ENCODE peak calls at places on chromosomes 2 and 18, in eight cellular contexts. One of them, this sample, is unnamed.
A peak's percentile ranks its signal among the peaks of the same experiment; 100 is the strongest.

GRCh38 chr2:223027442-223027841 is 24.5 kb upstream of the KCNE4 start:
- DNase-seq in NCI-H774: no peak
- DNase-seq in NCI-H510A treated with DMSO at 0.1 percent for 48 hours: no peak
- DNase-seq in activated T-cell treated with anti-CD3 and anti-CD28 coated beads, Interleukin-2, amount 50 U/mL, for 48 hours: no peak
- DNase-seq in non-pigmented ciliary epithelial cell: no peak
- DNase-seq in NCI-H2081: no peak
- DNase-seq in chondrocyte: no peak
- DNase-seq in MV-4-11: no peak
- DNase-seq in this sample: no peak

GRCh38 chr2:86398500-86398899 is 42.7 kb upstream of the KDM3A start:
- DNase-seq in NCI-H774: no peak
- DNase-seq in NCI-H510A treated with DMSO at 0.1 percent for 48 hours: no peak
- DNase-seq in activated T-cell treated with anti-CD3 and anti-CD28 coated beads, Interleukin-2, amount 50 U/mL, for 48 hours: no peak
- DNase-seq in non-pigmented ciliary epithelial cell: no peak
- DNase-seq in NCI-H2081: no peak
- DNase-seq in chondrocyte: no peak
- DNase-seq in MV-4-11: no peak
- DNase-seq in this sample: no peak

GRCh38 chr2:119697290-119698013 is 18.5 kb downstream of the TMEM177 start:
- DNase-seq in NCI-H774: no peak
- DNase-seq in NCI-H510A treated with DMSO at 0.1 percent for 48 hours: no peak
- DNase-seq in activated T-cell treated with anti-CD3 and anti-CD28 coated beads, Interleukin-2, amount 50 U/mL, for 48 hours: no peak
- DNase-seq in non-pigmented ciliary epithelial cell: no peak
- DNase-seq in NCI-H2081: no peak
- DNase-seq in chondrocyte: no peak
- DNase-seq in MV-4-11: no peak
- DNase-seq in this sample: no peak

GRCh38 chr18:53567935-53568574 is 656.4 kb downstream of the MBD2 start:
- DNase-seq in NCI-H774: no peak
- DNase-seq in NCI-H510A treated with DMSO at 0.1 percent for 48 hours: peak; percentile 9
- DNase-seq in activated T-cell treated with anti-CD3 and anti-CD28 coated beads, Interleukin-2, amount 50 U/mL, for 48 hours: no peak
- DNase-seq in non-pigmented ciliary epithelial cell: no peak
- DNase-seq in NCI-H2081: peak; percentile 17
- DNase-seq in chondrocyte: no peak
- DNase-seq in MV-4-11: peak; percentile 2
- DNase-seq in this sample: no peak

GRCh38 chr2:88760819-88761598 is 69.5 kb downstream of the RPIA start:
- DNase-seq in NCI-H774: no peak
- DNase-seq in NCI-H510A treated with DMSO at 0.1 percent for 48 hours: no peak
- DNase-seq in activated T-cell treated with anti-CD3 and anti-CD28 coated beads, Interleukin-2, amount 50 U/mL, for 48 hours: no peak
- DNase-seq in non-pigmented ciliary epithelial cell: no peak
- DNase-seq in NCI-H2081: no peak
- DNase-seq in chondrocyte: no peak
- DNase-seq in MV-4-11: no peak
- DNase-seq in this sample: no peak

GRCh38 chr18:11906926-11907874 is 917 bp downstream of the MPPE1 start:
- DNase-seq in NCI-H774: no peak
- DNase-seq in NCI-H510A treated with DMSO at 0.1 percent for 48 hours: no peak
- DNase-seq in activated T-cell treated with anti-CD3 and anti-CD28 coated beads, Interleukin-2, amount 50 U/mL, for 48 hours: peak; percentile 27
- DNase-seq in non-pigmented ciliary epithelial cell: no peak
- DNase-seq in NCI-H2081: no peak
- DNase-seq in chondrocyte: no peak
- DNase-seq in MV-4-11: no peak
- DNase-seq in this sample: no peak

GRCh38 chr18:11654736-11655604 is 34.1 kb upstream of the GNAL start:
- DNase-seq in NCI-H774: no peak
- DNase-seq in NCI-H510A treated with DMSO at 0.1 percent for 48 hours: peak; percentile 35
- DNase-seq in activated T-cell treated with anti-CD3 and anti-CD28 coated beads, Interleukin-2, amount 50 U/mL, for 48 hours: peak; percentile 73
- DNase-seq in non-pigmented ciliary epithelial cell: no peak
- DNase-seq in NCI-H2081: no peak
- DNase-seq in chondrocyte: no peak
- DNase-seq in MV-4-11: no peak
- DNase-seq in this sample: peak; percentile 62

GRCh38 chr2:126893153-126893552 is 5.5 kb upstream of the TEX51 start:
- DNase-seq in NCI-H774: no peak
- DNase-seq in NCI-H510A treated with DMSO at 0.1 percent for 48 hours: no peak
- DNase-seq in activated T-cell treated with anti-CD3 and anti-CD28 coated beads, Interleukin-2, amount 50 U/mL, for 48 hours: no peak
- DNase-seq in non-pigmented ciliary epithelial cell: no peak
- DNase-seq in NCI-H2081: no peak
- DNase-seq in chondrocyte: peak; percentile 40
- DNase-seq in MV-4-11: no peak
- DNase-seq in this sample: no peak

GRCh38 chr2:150134223-150134858 is 353.1 kb downstream of the RND3 start:
- DNase-seq in NCI-H774: no peak
- DNase-seq in NCI-H510A treated with DMSO at 0.1 percent for 48 hours: no peak
- DNase-seq in activated T-cell treated with anti-CD3 and anti-CD28 coated beads, Interleukin-2, amount 50 U/mL, for 48 hours: no peak
- DNase-seq in non-pigmented ciliary epithelial cell: no peak
- DNase-seq in NCI-H2081: no peak
- DNase-seq in chondrocyte: no peak
- DNase-seq in MV-4-11: no peak
- DNase-seq in this sample: no peak

This sample was measured in activated naive CD8-positive, alpha-beta T cell treated with anti-CD3 and anti-CD28 coated beads, Interleukin-2, amount 10 ng/mL, durations not matched to agents 7 days and 5 days.